ENCODE peak calls at places on chromosomes 13 and 19, in eight cellular contexts. F is sigmoid colon; K is CD4-positive, alpha-beta memory T cell; N is tibial artery; B is PC-3; W is aorta; V is thoracic aorta; Z is WERI-Rb-1. J is an unnamed sample. For H3K9me3, the result is how much of the 10 kb centered on the place peaks cover.

GRCh38 chr19:6717441-6717971 is 2.9 kb downstream of the C3 start:
- DNase-seq in F (no peak), K (no peak), N (no peak), B (no peak), W (no peak), V (no peak), Z (no peak), J (no peak)

GRCh38 chr13:114310961-114311360 is 3.3 kb upstream of the CHAMP1 start:
- DNase-seq in F (no peak), K (no peak), N (no peak), B (no peak), W (no peak), V (no peak), Z (no peak), J (no peak)

GRCh38 chr19:370641-371330 is 26.2 kb upstream of the MIER2 start:
- DNase-seq in F (peak), K (no peak), N (no peak), B (no peak), W (no peak), V (no peak), Z (no peak), J (no peak)

GRCh38 chr13:41053384-41053826 is 7.9 kb upstream of the WBP4 start:
- DNase-seq in F (no peak), K (no peak), N (peak), B (peak), W (no peak), V (no peak), Z (no peak), J (no peak)

GRCh38 chr13:92589955-92590354 is 636.7 kb upstream of the GPC6 start:
- DNase-seq in F (no peak), K (no peak), N (no peak), B (no peak), W (no peak), V (no peak), Z (no peak), J (no peak)

GRCh38 chr13:102000764-102001163 is 401.1 kb downstream of the FGF14 start:
- DNase-seq in F (no peak), K (no peak), N (no peak), B (no peak), W (no peak), V (no peak), Z (no peak), J (no peak)

GRCh38 chr19:48493718-48494515 is 17.7 kb downstream of the LMTK3 start:
- DNase-seq in F (no peak), K (no peak), N (no peak), B (no peak), W (no peak), V (no peak), Z (no peak), J (no peak)

GRCh38 chr13:43787998-43788397 is 1.2 kb upstream of the ENOX1 start:
- DNase-seq in F (no peak), K (no peak), N (no peak), B (peak), W (no peak), V (no peak), Z (peak), J (no peak)

GRCh38 chr19:38538793-38539528 is 78.8 kb downstream of the MAP4K1 start:
- DNase-seq in F (no peak), K (peak), N (no peak), B (no peak), W (no peak), V (no peak), Z (no peak), J (no peak)

GRCh38 chr13:31476753-31477152 is 262.6 kb upstream of the RXFP2 start:
- DNase-seq in F (no peak), K (no peak), N (no peak), B (no peak), W (no peak), V (no peak), Z (no peak), J (no peak)

GRCh38 chr19:2076481-2077082 is 19.5 kb downstream of the MOB3A start:
- DNase-seq in F (no peak), K (no peak), N (no peak), B (no peak), W (no peak), V (no peak), Z (no peak), J (no peak)

GRCh38 chr13:87975035-87975434 is 303.9 kb downstream of the SLITRK5 start:
- DNase-seq in F (no peak), K (no peak), N (no peak), B (no peak), W (no peak), V (no peak), Z (no peak), J (no peak)

GRCh38 chr13:71873418-71874276 is 6.6 kb upstream of the DACH1 start:
- DNase-seq in F (no peak), K (no peak), N (no peak), B (no peak), W (no peak), V (no peak), Z (no peak), J (no peak)

GRCh38 chr19:5961969-5962945 is 15.7 kb downstream of the RANBP3 start:
- DNase-seq in F (no peak), K (peak), N (peak), B (peak), W (no peak), V (no peak), Z (no peak), J (peak)

GRCh38 chr13:109785141-109785891 is 1.1 kb downstream of the IRS2 start:
- DNase-seq in F (peak), K (peak), N (peak), B (peak), W (peak), V (no peak), Z (peak), J (peak)

GRCh38 chr19:47155141-47155540 is 24.5 kb downstream of the SAE1 start:
- DNase-seq in F (peak), K (no peak), N (no peak), B (no peak), W (no peak), V (no peak), Z (no peak), J (no peak)

GRCh38 chr13:98906746-98907502 is 70.9 kb downstream of the DOCK9 start:
- DNase-seq in F (no peak), K (no peak), N (no peak), B (no peak), W (no peak), V (no peak), Z (no peak), J (no peak)

GRCh38 chr19:51965583-51965982 is 21.1 kb downstream of the ZNF350 start:
- DNase-seq in F (no peak), K (no peak), N (no peak), B (no peak), W (no peak), V (no peak), Z (no peak), J (no peak)
- H3K9me3 ChIP-seq in F (half or more), K (under half), N (half or more), B (half or more), W (under half), V (half or more), Z (under half), J (half or more)

GRCh38 chr19:55927991-55928390 is 4.1 kb downstream of the NLRP13 start:
- DNase-seq in F (no peak), K (no peak), N (no peak), B (no peak), W (no peak), V (no peak), Z (no peak), J (no peak)
- H3K9me3 ChIP-seq in F (under half), K (under half), N (under half), B (under half), W (under half), V (under half), Z (under half), J (under half)

GRCh38 chr13:111575276-111575675 is 254.8 kb downstream of the TEX29 start:
- DNase-seq in F (no peak), K (no peak), N (no peak), B (no peak), W (peak), V (no peak), Z (no peak), J (no peak)
- H3K9me3 ChIP-seq in F (under half), K (under half), N (under half), B (under half), W (under half), V (under half), Z (under half), J (under half)

GRCh38 chr19:22935151-22935550 is 67.8 kb downstream of the ZNF728 start:
- DNase-seq in F (no peak), K (no peak), N (no peak), B (peak), W (no peak), V (no peak), Z (no peak), J (no peak)
- H3K9me3 ChIP-seq in F (under half), K (under half), N (under half), B (under half), W (under half), V (under half), Z (under half), J (under half)

DNA sequence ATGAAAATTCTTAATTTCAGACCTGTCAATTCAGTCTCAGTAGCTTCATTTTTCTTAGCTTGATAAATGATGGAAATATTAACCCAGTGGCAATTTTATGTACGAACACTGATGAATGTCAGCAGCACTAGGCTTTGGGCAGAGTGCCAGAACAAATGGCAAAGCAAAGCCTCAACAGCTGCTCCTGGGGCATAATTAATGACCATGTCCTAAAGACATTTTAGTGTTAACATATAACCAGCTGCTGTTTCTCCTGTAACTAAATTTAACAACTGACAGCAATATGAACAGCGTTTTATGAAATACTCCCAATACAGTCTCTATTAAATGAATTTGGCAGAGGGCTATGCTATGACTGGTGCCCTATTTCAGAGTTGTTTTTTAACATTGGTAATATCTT is 47.1 kb downstream of the ZNF568 start:
- DNase-seq in F (no peak), K (no peak), N (no peak), B (no peak), W (no peak), V (no peak), Z (no peak), J (no peak)
- H3K9me3 ChIP-seq in F (under half), K (under half), N (half or more), B (under half), W (under half), V (under half), Z (under half), J (under half)

GRCh38 chr19:43847246-43847645 is 20.1 kb downstream of the ZNF283 start:
- DNase-seq in F (no peak), K (no peak), N (no peak), B (no peak), W (no peak), V (no peak), Z (no peak), J (no peak)
- H3K9me3 ChIP-seq in F (half or more), K (under half), N (half or more), B (half or more), W (under half), V (half or more), Z (under half), J (under half)